ENCODE peak calls at places on chromosomes 6 and 20, in seven cellular contexts. O is psoas muscle; E is pancreas; B is left ventricle myocardium inferior; C is Peyer's patch; Y is tibial artery; G is CD8-positive, alpha-beta memory T cell. D is an unnamed sample.

GRCh38 chr6:36139431-36139830 is 9.1 kb downstream of the MAPK13 start:
- DNase-seq in Y (no peak), E (no peak), B (no peak), O (no peak), C (no peak), G (no peak), D (no peak)

GRCh38 chr6:39214846-39215639 is 14.2 kb downstream of the KCNK5 start:
- DNase-seq in O (no peak), G (no peak), B (no peak), Y (no peak), E (peak; percentile 67), C (no peak), D (no peak)

GRCh38 chr20:21191839-21192238 is 66.0 kb downstream of the KIZ start:
- DNase-seq in C (no peak), O (no peak), B (no peak), E (no peak), G (no peak), Y (no peak), D (no peak)

GRCh38 chr6:102204336-102204735 is 810.8 kb downstream of the GRIK2 start:
- DNase-seq in E (no peak), G (no peak), O (no peak), B (no peak), Y (no peak), C (no peak), D (no peak)

GRCh38 chr20:61316351-61316750 is 64.3 kb downstream of the CDH4 start:
- DNase-seq in E (no peak), B (no peak), Y (no peak), C (no peak), G (no peak), O (no peak), D (no peak)

GRCh38 chr6:96542702-96543101 is 20.2 kb upstream of the FHL5 start:
- DNase-seq in E (no peak), O (no peak), B (no peak), G (no peak), Y (no peak), C (no peak), D (no peak)

GRCh38 chr6:39642300-39642699 is 82.9 kb downstream of the KIF6 start:
- DNase-seq in C (no peak), B (no peak), Y (no peak), E (no peak), O (no peak), G (no peak), D (no peak)

GRCh38 chr6:83488448-83488847 is 23.9 kb upstream of the PRSS35 start:
- DNase-seq in G (no peak), Y (no peak), E (no peak), O (no peak), B (no peak), C (no peak), D (no peak)

GRCh38 chr6:157241411-157241979 is 81.8 kb downstream of the TMEM242 start:
- DNase-seq in C (no peak), G (peak; percentile 24), O (no peak), B (no peak), E (peak; percentile 45), Y (no peak), D (peak; percentile 76)

DNA sequence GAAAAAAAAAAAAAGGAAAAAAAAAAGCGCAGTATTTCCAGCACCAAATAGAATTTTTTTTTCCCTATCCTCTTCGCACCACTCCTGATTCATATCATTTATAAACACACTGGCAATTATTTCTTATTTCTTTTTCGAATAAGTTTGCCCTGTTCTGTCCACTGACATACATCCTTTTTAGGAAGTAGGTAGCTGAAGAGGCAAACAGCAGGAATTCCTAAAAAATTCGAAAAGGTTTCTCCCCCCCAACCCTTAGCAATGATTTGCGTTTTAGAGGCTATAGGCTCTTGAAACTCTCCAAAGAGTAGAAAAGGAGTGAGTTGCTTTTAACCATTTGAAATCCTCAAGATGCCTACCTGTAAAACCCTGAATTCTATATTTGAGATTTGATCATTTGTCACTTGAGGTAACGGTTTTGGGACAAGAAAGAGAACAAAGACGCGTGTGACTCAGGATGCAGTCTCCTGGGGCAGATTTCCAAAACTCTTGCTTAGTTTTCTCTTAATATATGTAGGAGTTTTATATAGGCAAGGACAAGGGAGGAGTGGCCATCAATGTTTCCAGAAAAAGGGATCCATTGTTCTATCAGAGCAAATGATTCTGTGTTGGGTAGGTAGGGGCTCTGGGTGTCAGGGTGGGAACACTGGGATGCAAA is 531 bp upstream of the CCN2 start:
- DNase-seq in B (no peak), Y (no peak), E (no peak), O (no peak), C (no peak), G (no peak), D (no peak)
- H3K4me3 ChIP-seq in B (peak overlapping the region; percentile 80), Y (peak overlapping the region; percentile 89), E (peak overlapping the region; percentile 67), O (peak overlapping the region; percentile 70), C (peak overlapping the region; percentile 85), G (no peak overlapping the region), D (peak overlapping the region; percentile 56)

DNA sequence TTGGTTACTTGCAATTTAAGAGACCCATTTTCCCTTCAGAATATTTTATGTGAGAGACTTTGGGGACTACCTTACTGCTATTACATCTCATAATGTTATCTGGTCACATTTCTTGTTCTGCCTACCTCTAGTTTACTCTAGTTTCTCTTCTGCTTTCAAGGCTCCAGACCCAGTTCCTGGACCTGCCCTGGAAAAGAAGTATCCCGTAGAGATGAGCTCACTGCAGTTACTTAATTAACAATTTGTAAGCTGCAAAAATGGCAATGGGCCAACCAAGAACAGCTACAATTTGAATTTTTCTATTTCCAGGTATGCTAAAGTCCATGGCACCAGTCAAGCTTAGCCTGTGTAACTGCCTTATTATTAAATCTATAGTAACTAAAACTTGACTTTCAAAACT is 25.0 kb downstream of the TAB2 start:
- DNase-seq in C (no peak), B (no peak), Y (no peak), O (no peak), G (no peak), E (no peak), D (no peak)
- H3K27ac ChIP-seq in C (no peak overlapping the region), B (no peak overlapping the region), Y (no peak overlapping the region), O (no peak overlapping the region), G (no peak overlapping the region), E (no peak overlapping the region), D (no peak overlapping the region)

DNA sequence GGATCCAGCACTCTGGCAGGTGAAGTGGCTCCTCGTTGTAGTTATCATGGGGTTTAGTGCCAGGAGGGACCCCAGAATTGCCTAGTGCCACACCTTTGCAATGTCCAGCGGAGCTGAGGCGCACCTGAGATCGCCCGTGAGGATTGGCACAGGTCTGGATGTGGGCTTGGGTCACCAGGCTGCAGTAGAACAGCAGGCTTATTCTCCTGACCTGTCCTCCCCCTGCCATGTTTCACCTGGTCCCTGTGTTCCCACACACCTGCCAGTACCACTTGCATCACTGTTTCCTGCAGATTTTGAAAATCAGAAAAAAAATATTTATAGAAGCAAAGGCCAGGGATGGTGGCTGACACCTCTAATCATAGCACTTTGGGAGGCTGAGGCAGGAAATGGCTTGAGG is 16.7 kb downstream of the ENTPD6 start:
- DNase-seq in G (peak; percentile 3), B (no peak), Y (no peak), C (no peak), E (no peak), O (no peak), D (no peak)
- H3K36me3 ChIP-seq in G (no peaks in the 10 kb centered on the region), B (peaks cover 80% of the 10 kb centered on the region), Y (peaks cover 64% of the 10 kb centered on the region), C (no peaks in the 10 kb centered on the region), E (peaks cover 62% of the 10 kb centered on the region), O (peaks cover 76% of the 10 kb centered on the region), D (peaks cover 6% of the 10 kb centered on the region)

DNA sequence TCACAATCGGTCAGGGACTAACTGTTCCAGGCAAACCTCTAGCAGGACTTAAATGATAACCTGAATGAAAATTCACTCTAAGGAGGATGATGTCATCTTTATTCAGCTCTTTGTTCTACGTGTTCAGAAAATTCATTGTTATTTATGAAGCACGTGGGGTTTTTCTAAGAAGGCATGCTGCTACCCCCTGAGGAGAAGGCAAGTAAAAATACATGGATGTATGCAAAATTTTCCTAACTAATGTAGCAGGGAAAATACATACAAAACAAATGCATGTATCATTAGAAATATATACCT is 42.7 kb upstream of the ATXN1 start:
- DNase-seq in Y (no peak), B (no peak), O (no peak), G (no peak), E (no peak), C (no peak), D (no peak)
- H3K4me3 ChIP-seq in Y (peak overlapping the region; percentile 29), B (peak overlapping the region; percentile 55), O (no peak overlapping the region), G (no peak overlapping the region), E (no peak overlapping the region), C (peak overlapping the region; percentile 10), D (no peak overlapping the region)

D was measured in aorta.